ENCODE peak calls at places on chromosomes 13 and 19, in eight cellular contexts. C is heart left ventricle; Z is IMR-90; N is fibroblast of lung; T is GM23248; F is thoracic aorta; Q is CD8-positive, alpha-beta memory T cell; D is pancreas. H is an unnamed sample.

GRCh38 chr19:4238831-4239230 is 8.0 kb upstream of the YJU2 start:
- DNase-seq in D (no peak), Z (no peak), T (no peak), C (no peak), F (no peak), N (no peak), Q (no peak), H (no peak)

GRCh38 chr19:19486343-19487076 is 28.8 kb downstream of the TSSK6 start:
- DNase-seq in Z (no peak), Q (peak), D (peak), N (no peak), T (no peak), F (no peak), C (no peak), H (peak)

GRCh38 chr13:94933230-94933751 is 220.9 kb upstream of the SOX21 start:
- DNase-seq in Z (no peak), N (no peak), Q (no peak), T (no peak), F (no peak), C (no peak), D (no peak), H (no peak)

GRCh38 chr13:91326156-91326555 is 21.3 kb upstream of the MIR17HG start:
- DNase-seq in Q (no peak), Z (no peak), F (no peak), D (no peak), N (no peak), C (no peak), T (no peak), H (no peak)

GRCh38 chr19:23718802-23719201 is 31.8 kb upstream of the ZNF675 start:
- DNase-seq in Q (no peak), C (no peak), Z (no peak), D (no peak), T (no peak), F (no peak), N (no peak), H (no peak)

GRCh38 chr13:43316997-43317396 is 293.6 kb downstream of the DNAJC15 start:
- DNase-seq in Q (no peak), F (no peak), T (peak), C (peak), N (peak), Z (peak), D (no peak), H (peak)

GRCh38 chr19:54248016-54248601 is 5.5 kb upstream of the LILRA6 start:
- DNase-seq in Q (no peak), T (peak), D (no peak), F (no peak), C (peak), Z (peak), N (no peak), H (peak)

GRCh38 chr19:58361900-58362271 is 665 bp downstream of the ZNF497 start:
- DNase-seq in Q (peak), T (no peak), C (peak), N (no peak), D (peak), Z (peak), F (no peak), H (peak)

GRCh38 chr13:42832341-42833153 is 51.2 kb downstream of the FAM216B start:
- DNase-seq in D (no peak), F (no peak), C (no peak), Z (peak), N (peak), Q (no peak), T (peak), H (no peak)

GRCh38 chr13:40622246-40622645 is 44.2 kb downstream of the FOXO1 start:
- DNase-seq in D (no peak), Q (no peak), C (no peak), N (no peak), T (no peak), Z (no peak), F (no peak), H (no peak)

GRCh38 chr13:28337196-28338045 is 157.5 kb downstream of the FLT1 start:
- DNase-seq in F (no peak), Z (peak), N (peak), C (no peak), Q (no peak), T (peak), D (no peak), H (no peak)

GRCh38 chr13:99467764-99468163 is 33.5 kb upstream of the TM9SF2 start:
- DNase-seq in T (peak), N (peak), F (no peak), C (no peak), Z (peak), Q (no peak), D (no peak), H (no peak)

GRCh38 chr19:10114651-10115391 is 3.3 kb downstream of the P2RY11 start:
- DNase-seq in N (no peak), Q (peak), T (peak), Z (no peak), D (peak), C (no peak), F (no peak), H (peak)

GRCh38 chr19:2865334-2866221 is 1.6 kb upstream of the ZNF556 start:
- DNase-seq in D (no peak), Q (no peak), T (no peak), F (no peak), N (no peak), Z (no peak), C (no peak), H (no peak)

GRCh38 chr19:19737559-19738332 is 4.8 kb upstream of the ZNF14 start:
- DNase-seq in N (no peak), Z (no peak), Q (no peak), D (no peak), C (no peak), T (no peak), F (no peak), H (no peak)

GRCh38 chr13:99380921-99381645 is 73.9 kb upstream of the GPR183 start:
- DNase-seq in C (no peak), Z (peak), Q (peak), F (no peak), N (peak), D (no peak), T (no peak), H (no peak)

GRCh38 chr19:11096210-11096841 is 7.1 kb downstream of the LDLR start:
- DNase-seq in Q (no peak), D (no peak), C (peak), T (peak), N (peak), Z (peak), F (no peak), H (peak)

GRCh38 chr19:4052114-4052992 is 14.3 kb downstream of the ZBTB7A start:
- DNase-seq in N (peak), T (peak), F (no peak), D (peak), Q (no peak), Z (peak), C (peak), H (peak)

GRCh38 chr19:7526093-7526929 is 3.9 kb downstream of the MCOLN1 start:
- DNase-seq in Q (no peak), D (no peak), F (no peak), C (no peak), Z (no peak), N (no peak), T (no peak), H (no peak)

GRCh38 chr19:46714523-46715106 is 2.3 kb downstream of the PRKD2 start:
- DNase-seq in D (no peak), Q (no peak), Z (no peak), T (peak), F (no peak), N (no peak), C (no peak), H (no peak)

GRCh38 chr13:40017662-40018262 is 362.3 kb downstream of the COG6 start:
- DNase-seq in T (no peak), C (no peak), Q (no peak), N (no peak), Z (no peak), D (no peak), F (no peak), H (no peak)

GRCh38 chr13:109251958-109252357 is 534.4 kb downstream of the IRS2 start:
- DNase-seq in D (no peak), C (no peak), T (no peak), Q (no peak), F (no peak), N (peak), Z (no peak), H (no peak)

GRCh38 chr13:111513766-111514611 is 193.5 kb downstream of the TEX29 start:
- DNase-seq in Q (no peak), Z (no peak), F (no peak), D (no peak), N (no peak), T (no peak), C (no peak), H (no peak)

GRCh38 chr13:51679616-51680015 is 95.4 kb downstream of the WDFY2 start:
- DNase-seq in F (no peak), C (no peak), T (no peak), N (peak), Z (no peak), Q (no peak), D (no peak), H (no peak)

GRCh38 chr13:34257980-34258379 is 440.0 kb downstream of the RFC3 start:
- DNase-seq in F (no peak), T (no peak), N (no peak), Z (no peak), D (no peak), C (no peak), Q (no peak), H (no peak)

GRCh38 chr19:15323496-15324235 is 8.7 kb downstream of the BRD4 start:
- DNase-seq in D (peak), N (peak), C (no peak), F (no peak), Z (peak), T (peak), Q (no peak), H (peak)

GRCh38 chr13:23159205-23159586 is 21.6 kb upstream of the SGCG start:
- DNase-seq in Z (peak), C (no peak), D (no peak), Q (no peak), F (no peak), N (peak), T (peak), H (peak)

GRCh38 chr13:48573213-48573612 is 40.3 kb upstream of the RCBTB2 start:
- DNase-seq in F (no peak), T (no peak), N (no peak), Q (no peak), C (no peak), Z (no peak), D (no peak), H (no peak)

GRCh38 chr19:40763963-40764362 is 11.4 kb upstream of the MIA start:
- DNase-seq in T (no peak), N (no peak), Z (no peak), C (no peak), F (no peak), Q (no peak), D (no peak), H (no peak)

GRCh38 chr13:36919833-36920611 is at the start of gene SMAD9:
- DNase-seq in T (peak), Z (peak), N (peak), Q (no peak), F (peak), D (peak), C (peak), H (peak)

GRCh38 chr13:98173431-98173921 is 3.6 kb downstream of the RNF113B start:
- DNase-seq in F (no peak), C (peak), Z (peak), N (peak), Q (no peak), T (peak), D (no peak), H (peak)

GRCh38 chr13:37446503-37446902 is 152.1 kb downstream of the POSTN start:
- DNase-seq in Z (peak), Q (no peak), F (no peak), D (no peak), C (no peak), T (peak), N (peak), H (no peak)

GRCh38 chr13:42478531-42479156 is 95.3 kb upstream of the TNFSF11 start:
- DNase-seq in D (no peak), C (no peak), N (no peak), T (peak), Q (no peak), Z (peak), F (no peak), H (no peak)

GRCh38 chr19:52297601-52298358 is 811 bp downstream of the ZNF480 start:
- DNase-seq in F (no peak), T (no peak), Q (no peak), Z (peak), N (peak), D (no peak), C (no peak), H (no peak)

GRCh38 chr13:108929532-108929931 is 300.1 kb downstream of the MYO16 start:
- DNase-seq in Z (no peak), C (no peak), T (peak), N (peak), D (no peak), Q (no peak), F (no peak), H (no peak)

GRCh38 chr13:95246292-95247082 is 54.8 kb downstream of the ABCC4 start:
- DNase-seq in Z (no peak), D (no peak), C (no peak), N (no peak), Q (no peak), F (no peak), T (no peak), H (no peak)

GRCh38 chr13:42991892-42992584 is at the start of gene EPSTI1:
- DNase-seq in N (peak), T (peak), C (peak), F (peak), Q (peak), Z (peak), D (peak), H (peak)

GRCh38 chr19:1307320-1307719 is 21.6 kb downstream of the EFNA2 start:
- DNase-seq in Z (no peak), C (no peak), F (no peak), T (no peak), Q (no peak), N (no peak), D (peak), H (no peak)

GRCh38 chr19:35551091-35551810 is 5.8 kb downstream of the TMEM147 start:
- DNase-seq in D (peak), F (no peak), N (no peak), T (no peak), C (no peak), Q (no peak), Z (no peak), H (no peak)
- H3K27ac ChIP-seq in D (no peak), F (no peak), N (no peak), T (no peak), C (no peak), Q (no peak), Z (no peak), H (no peak)

GRCh38 chr13:30149248-30149647 is 158.1 kb downstream of the KATNAL1 start:
- DNase-seq in N (no peak), C (no peak), T (no peak), Z (no peak), F (no peak), D (no peak), Q (no peak), H (no peak)

GRCh38 chr13:30147380-30147779 is 160.0 kb downstream of the KATNAL1 start:
- DNase-seq in Z (no peak), D (no peak), T (no peak), F (no peak), N (no peak), C (no peak), Q (no peak), H (no peak)

GRCh38 chr13:30151398-30151797 is 156.0 kb downstream of the KATNAL1 start:
- DNase-seq in D (no peak), Z (no peak), Q (no peak), N (no peak), F (no peak), T (no peak), C (no peak), H (no peak)

GRCh38 chr13:30148171-30148754 is 159.1 kb downstream of the KATNAL1 start:
- DNase-seq in F (no peak), D (no peak), N (no peak), Q (peak), C (no peak), Z (no peak), T (no peak), H (no peak)

GRCh38 chr13:30148791-30149190 is 158.6 kb downstream of the KATNAL1 start:
- DNase-seq in D (no peak), T (no peak), C (no peak), N (no peak), F (no peak), Q (no peak), Z (no peak), H (no peak)
- H3K27ac ChIP-seq in D (no peak), T (no peak), C (no peak), N (no peak), F (no peak), Q (peak), Z (no peak), H (no peak)

GRCh38 chr19:13163609-13164364 is 13.6 kb downstream of the IER2 start:
- DNase-seq in Q (peak), T (peak), F (no peak), D (peak), C (peak), N (peak), Z (peak), H (peak)

GRCh38 chr19:13165091-13165997 is 15.1 kb downstream of the IER2 start:
- DNase-seq in T (no peak), N (no peak), D (no peak), F (no peak), Q (no peak), C (no peak), Z (no peak), H (no peak)

GRCh38 chr19:13160557-13160956 is 10.3 kb downstream of the IER2 start:
- DNase-seq in Z (peak), F (no peak), Q (no peak), N (peak), C (no peak), D (no peak), T (peak), H (no peak)

GRCh38 chr19:13164370-13165090 is 14.3 kb downstream of the IER2 start:
- DNase-seq in C (peak), Z (peak), T (peak), D (peak), Q (peak), F (no peak), N (peak), H (peak)

DNA sequence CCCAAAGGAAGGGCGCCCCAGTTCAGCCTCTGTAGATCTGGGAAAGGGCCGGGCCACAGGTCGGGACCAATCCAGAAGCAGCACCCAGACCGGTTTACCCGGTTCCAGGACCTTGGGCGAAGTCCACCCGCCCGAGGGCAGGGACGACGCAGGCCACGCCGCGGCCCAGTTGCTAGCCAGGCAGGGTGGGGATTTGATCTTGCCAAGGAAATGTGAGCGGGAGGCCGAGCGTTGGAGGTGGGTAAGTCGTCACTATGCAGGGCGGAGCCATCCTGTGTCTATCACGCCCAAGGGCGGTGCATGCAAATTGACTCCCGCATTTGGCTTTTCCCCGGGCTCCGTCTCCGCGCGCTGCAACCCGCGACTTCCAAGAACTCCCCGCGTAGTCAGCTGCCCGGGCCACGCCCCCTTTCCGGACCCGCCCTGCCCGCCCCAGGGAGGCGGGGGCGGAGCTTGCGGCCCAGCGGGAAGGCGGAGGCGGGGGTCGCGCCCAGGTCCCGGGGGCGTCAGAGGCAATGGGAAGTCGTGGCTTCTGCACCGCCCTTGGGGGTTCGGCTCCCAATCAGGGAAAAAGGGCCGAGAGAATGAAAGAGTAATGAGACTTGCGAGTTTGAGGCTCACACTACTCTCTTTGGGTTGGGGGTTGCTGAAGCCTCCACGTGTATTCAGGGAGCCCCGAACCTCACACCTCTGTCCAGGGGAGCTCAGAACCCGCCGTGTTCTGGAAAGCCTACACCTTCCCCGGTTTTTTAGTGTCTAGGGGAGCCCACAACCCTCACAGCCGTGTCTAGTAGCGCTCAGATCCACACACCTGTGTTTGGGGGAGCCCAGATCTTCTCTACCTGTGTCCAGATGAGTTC is 12.8 kb downstream of the IER2 start:
- DNase-seq in C (peak), N (peak), Q (peak), Z (peak), T (peak), D (peak), F (peak), H (peak)
- H3K27ac ChIP-seq in C (peak), N (peak), Q (peak), Z (peak), T (peak), D (peak), F (peak), H (peak)

GRCh38 chr13:105278797-105279425 is 1256.6 kb downstream of the EFNB2 start:
- DNase-seq in C (no peak), F (no peak), D (no peak), Q (no peak), Z (no peak), N (no peak), T (no peak), H (no peak)

GRCh38 chr13:105272660-105273631 is 1262.5 kb downstream of the EFNB2 start:
- DNase-seq in D (no peak), Q (no peak), N (no peak), T (no peak), C (no peak), Z (no peak), F (no peak), H (no peak)

GRCh38 chr13:105276571-105276970 is 1258.9 kb downstream of the EFNB2 start:
- DNase-seq in C (no peak), Q (no peak), N (no peak), F (no peak), Z (no peak), T (no peak), D (no peak), H (no peak)

GRCh38 chr13:105273665-105274222 is 1261.7 kb downstream of the EFNB2 start:
- DNase-seq in Q (no peak), C (no peak), F (no peak), T (no peak), D (no peak), Z (no peak), N (no peak), H (no peak)
- H3K27ac ChIP-seq in Q (no peak), C (no peak), F (no peak), T (no peak), D (no peak), Z (no peak), N (no peak), H (no peak)

GRCh38 chr19:50432221-50432626 is 468 bp upstream of the MYBPC2 start:
- DNase-seq in Z (no peak), N (peak), T (peak), C (no peak), F (no peak), Q (no peak), D (no peak), H (no peak)

GRCh38 chr19:50432658-50433057 is at the start of gene MYBPC2:
- DNase-seq in T (no peak), Z (no peak), Q (no peak), C (no peak), F (no peak), D (no peak), N (no peak), H (peak)

GRCh38 chr19:50435221-50435620 is 2.5 kb downstream of the MYBPC2 start:
- DNase-seq in N (no peak), T (no peak), C (no peak), D (no peak), Q (no peak), F (no peak), Z (no peak), H (no peak)

GRCh38 chr19:50434525-50434924 is 1.8 kb downstream of the MYBPC2 start:
- DNase-seq in N (no peak), D (peak), C (no peak), Q (no peak), T (no peak), F (no peak), Z (no peak), H (peak)

GRCh38 chr19:50433201-50434180 is 799 bp downstream of the MYBPC2 start:
- DNase-seq in Z (no peak), F (no peak), N (no peak), Q (no peak), C (no peak), T (no peak), D (no peak), H (no peak)
- H3K27ac ChIP-seq in Z (no peak), F (no peak), N (no peak), Q (no peak), C (no peak), T (no peak), D (no peak), H (peak)

GRCh38 chr13:113855012-113855921 is 8.6 kb downstream of the GAS6 start:
- DNase-seq in N (no peak), T (no peak), Z (no peak), Q (no peak), D (peak), F (no peak), C (no peak), H (peak)
- H3K27ac ChIP-seq in N (peak), T (peak), Z (peak), Q (no peak), D (no peak), F (peak), C (peak), H (peak)

GRCh38 chr19:36152886-36153525 is 759 bp upstream of the COX7A1 start:
- DNase-seq in Z (peak), Q (no peak), T (no peak), F (no peak), N (no peak), C (no peak), D (no peak), H (no peak)
- H3K27ac ChIP-seq in Z (no peak), Q (no peak), T (peak), F (peak), N (peak), C (peak), D (peak), H (peak)